ENCODE peak calls at places on chromosomes 11 and 22, in four cellular contexts. One of them, this sample, is unnamed.

GRCh38 chr22:30459206-30460052 is 12.4 kb downstream of the SEC14L3 start:
- DNase-seq in SK-N-SH: no peak
- DNase-seq in K562: no peak
- DNase-seq in GM12878: no peak
- DNase-seq in this sample: peak

GRCh38 chr11:76663912-76664440 is 6.6 kb downstream of the LRRC32 start:
- DNase-seq in SK-N-SH: peak
- DNase-seq in K562: no peak
- DNase-seq in GM12878: no peak
- DNase-seq in this sample: no peak

GRCh38 chr22:19984851-19985811 is 31.5 kb downstream of the ARVCF start:
- DNase-seq in GM12878: no peak
- DNase-seq in K562: no peak
- DNase-seq in SK-N-SH: no peak
- DNase-seq in this sample: no peak

GRCh38 chr11:126862664-126863247 is 137.8 kb downstream of the KIRREL3 start:
- DNase-seq in GM12878: no peak
- DNase-seq in K562: no peak
- DNase-seq in SK-N-SH: no peak
- DNase-seq in this sample: peak

GRCh38 chr11:67113231-67113721 is 5.8 kb upstream of the KDM2A start:
- DNase-seq in SK-N-SH: no peak
- DNase-seq in GM12878: peak
- DNase-seq in K562: no peak
- DNase-seq in this sample: no peak

GRCh38 chr11:16587670-16588069 is 150.8 kb upstream of the C11orf58 start:
- DNase-seq in SK-N-SH: no peak
- DNase-seq in K562: no peak
- DNase-seq in GM12878: no peak
- DNase-seq in this sample: no peak

GRCh38 chr11:104582431-104582830 is 315.8 kb downstream of the CASP12 start:
- DNase-seq in K562: no peak
- DNase-seq in SK-N-SH: no peak
- DNase-seq in GM12878: no peak
- DNase-seq in this sample: no peak

GRCh38 chr11:113637636-113638035 is 68.5 kb downstream of the TMPRSS5 start:
- DNase-seq in K562: no peak
- DNase-seq in SK-N-SH: no peak
- DNase-seq in GM12878: no peak
- DNase-seq in this sample: no peak

GRCh38 chr22:44822479-44822878 is 70.1 kb downstream of the ARHGAP8 start:
- DNase-seq in SK-N-SH: no peak
- DNase-seq in K562: no peak
- DNase-seq in GM12878: no peak
- DNase-seq in this sample: no peak

GRCh38 chr11:18526130-18526520 is 617 bp downstream of the TSG101 start:
- DNase-seq in SK-N-SH: no peak
- DNase-seq in K562: no peak
- DNase-seq in GM12878: no peak
- DNase-seq in this sample: no peak

GRCh38 chr22:22235564-22235963 is 9.0 kb upstream of the VPREB1 start:
- DNase-seq in GM12878: peak
- DNase-seq in K562: peak
- DNase-seq in SK-N-SH: peak
- DNase-seq in this sample: peak

GRCh38 chr11:14638561-14638960 is 5.0 kb upstream of the PDE3B start:
- DNase-seq in SK-N-SH: no peak
- DNase-seq in GM12878: no peak
- DNase-seq in K562: no peak
- DNase-seq in this sample: no peak

GRCh38 chr11:129190087-129190486 is 2.0 kb downstream of the ARHGAP32 start:
- DNase-seq in K562: no peak
- DNase-seq in GM12878: no peak
- DNase-seq in SK-N-SH: peak
- DNase-seq in this sample: no peak

GRCh38 chr11:126060651-126061220 is 1.9 kb downstream of the CDON start:
- DNase-seq in GM12878: no peak
- DNase-seq in K562: no peak
- DNase-seq in SK-N-SH: no peak
- DNase-seq in this sample: no peak

GRCh38 chr22:46876357-46876934 is 114.0 kb downstream of the TBC1D22A start:
- DNase-seq in GM12878: no peak
- DNase-seq in SK-N-SH: no peak
- DNase-seq in K562: no peak
- DNase-seq in this sample: no peak

GRCh38 chr22:40196628-40197027 is 18.9 kb downstream of the TNRC6B start:
- DNase-seq in SK-N-SH: no peak
- DNase-seq in K562: no peak
- DNase-seq in GM12878: peak
- DNase-seq in this sample: no peak

GRCh38 chr11:819129-819931 is 616 bp downstream of the PNPLA2 start:
- DNase-seq in SK-N-SH: peak
- DNase-seq in K562: peak
- DNase-seq in GM12878: no peak
- DNase-seq in this sample: peak

GRCh38 chr11:19511413-19512183 is 201.0 kb upstream of the NAV2 start:
- DNase-seq in SK-N-SH: no peak
- DNase-seq in K562: no peak
- DNase-seq in GM12878: no peak
- DNase-seq in this sample: no peak

GRCh38 chr22:46854125-46854870 is 91.8 kb downstream of the TBC1D22A start:
- DNase-seq in GM12878: no peak
- DNase-seq in K562: peak
- DNase-seq in SK-N-SH: no peak
- DNase-seq in this sample: no peak

GRCh38 chr11:9906043-9906791 is 242.3 kb downstream of the SWAP70 start:
- DNase-seq in K562: no peak
- DNase-seq in SK-N-SH: no peak
- DNase-seq in GM12878: no peak
- DNase-seq in this sample: no peak

GRCh38 chr11:18054511-18055103 is 8.5 kb upstream of the TPH1 start:
- DNase-seq in K562: no peak
- DNase-seq in GM12878: no peak
- DNase-seq in SK-N-SH: no peak
- DNase-seq in this sample: no peak

GRCh38 chr11:34315006-34315793 is 42.6 kb downstream of the ABTB2 start:
- DNase-seq in SK-N-SH: peak
- DNase-seq in K562: no peak
- DNase-seq in GM12878: no peak
- DNase-seq in this sample: no peak

GRCh38 chr11:67306769-67307544 is 3.6 kb downstream of the SSH3 start:
- DNase-seq in GM12878: no peak
- DNase-seq in SK-N-SH: no peak
- DNase-seq in K562: no peak
- DNase-seq in this sample: no peak

GRCh38 chr11:47998733-47999359 is 18.5 kb downstream of the PTPRJ start:
- DNase-seq in K562: no peak
- DNase-seq in GM12878: no peak
- DNase-seq in SK-N-SH: no peak
- DNase-seq in this sample: no peak

GRCh38 chr22:27220349-27220748 is 563.0 kb downstream of the MIAT start:
- DNase-seq in SK-N-SH: no peak
- DNase-seq in K562: no peak
- DNase-seq in GM12878: no peak
- DNase-seq in this sample: no peak

GRCh38 chr11:43955381-43956118 is 13.1 kb downstream of the C11orf96 start:
- DNase-seq in K562: no peak
- DNase-seq in GM12878: no peak
- DNase-seq in SK-N-SH: no peak
- DNase-seq in this sample: no peak

GRCh38 chr11:123475478-123475877 is 45.4 kb downstream of the GRAMD1B start:
- DNase-seq in GM12878: no peak
- DNase-seq in SK-N-SH: peak
- DNase-seq in K562: no peak
- DNase-seq in this sample: no peak

GRCh38 chr11:76785513-76785912 is 2.4 kb downstream of the TSKU start:
- DNase-seq in SK-N-SH: no peak
- DNase-seq in K562: no peak
- DNase-seq in GM12878: no peak
- DNase-seq in this sample: no peak

GRCh38 chr11:60924906-60925684 is 835 bp downstream of the TMEM132A start:
- DNase-seq in K562: no peak
- DNase-seq in GM12878: no peak
- DNase-seq in SK-N-SH: peak
- DNase-seq in this sample: no peak

GRCh38 chr11:69089258-69089657 is 40.5 kb downstream of the TPCN2 start:
- DNase-seq in K562: no peak
- DNase-seq in GM12878: no peak
- DNase-seq in SK-N-SH: no peak
- DNase-seq in this sample: no peak

GRCh38 chr22:17471901-17472566 is 91.3 kb upstream of the SLC25A18 start:
- DNase-seq in GM12878: no peak
- DNase-seq in SK-N-SH: no peak
- DNase-seq in K562: no peak
- DNase-seq in this sample: no peak

GRCh38 chr22:24059121-24059520 is 48.0 kb downstream of the CABIN1 start:
- DNase-seq in SK-N-SH: no peak
- DNase-seq in K562: no peak
- DNase-seq in GM12878: no peak
- DNase-seq in this sample: no peak

GRCh38 chr11:64610596-64610995 is 19.6 kb downstream of the SLC22A12 start:
- DNase-seq in SK-N-SH: no peak
- DNase-seq in GM12878: no peak
- DNase-seq in K562: no peak
- DNase-seq in this sample: no peak
- TF ChIP-seq USF1 in SK-N-SH: no peak
- TF ChIP-seq USF1 in GM12878: no peak
- TF ChIP-seq USF1 in K562: no peak
- TF ChIP-seq USF1 in this sample: no peak

DNA sequence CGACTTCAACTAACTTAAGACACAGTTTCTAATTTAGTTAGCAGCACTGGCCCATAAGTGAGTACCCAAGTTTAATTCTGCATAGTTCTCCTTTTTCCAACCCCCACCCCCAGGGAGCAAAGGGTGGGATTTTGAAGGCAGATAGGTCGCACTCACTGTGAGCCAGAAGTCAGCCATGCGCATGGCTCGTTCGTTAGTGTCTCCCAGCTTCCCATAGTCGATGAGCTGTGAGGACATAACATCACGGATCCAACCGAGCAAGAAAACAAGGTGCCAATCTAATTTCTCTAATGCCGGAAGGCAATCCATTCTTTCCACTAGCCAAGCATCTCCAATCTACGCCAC is 577 bp downstream of the MRPL17 start:
- DNase-seq in SK-N-SH: no peak
- DNase-seq in GM12878: no peak
- DNase-seq in K562: no peak
- DNase-seq in this sample: no peak
- TF ChIP-seq USF1 in SK-N-SH: no peak
- TF ChIP-seq USF1 in GM12878: no peak
- TF ChIP-seq USF1 in K562: no peak
- TF ChIP-seq USF1 in this sample: no peak

DNA sequence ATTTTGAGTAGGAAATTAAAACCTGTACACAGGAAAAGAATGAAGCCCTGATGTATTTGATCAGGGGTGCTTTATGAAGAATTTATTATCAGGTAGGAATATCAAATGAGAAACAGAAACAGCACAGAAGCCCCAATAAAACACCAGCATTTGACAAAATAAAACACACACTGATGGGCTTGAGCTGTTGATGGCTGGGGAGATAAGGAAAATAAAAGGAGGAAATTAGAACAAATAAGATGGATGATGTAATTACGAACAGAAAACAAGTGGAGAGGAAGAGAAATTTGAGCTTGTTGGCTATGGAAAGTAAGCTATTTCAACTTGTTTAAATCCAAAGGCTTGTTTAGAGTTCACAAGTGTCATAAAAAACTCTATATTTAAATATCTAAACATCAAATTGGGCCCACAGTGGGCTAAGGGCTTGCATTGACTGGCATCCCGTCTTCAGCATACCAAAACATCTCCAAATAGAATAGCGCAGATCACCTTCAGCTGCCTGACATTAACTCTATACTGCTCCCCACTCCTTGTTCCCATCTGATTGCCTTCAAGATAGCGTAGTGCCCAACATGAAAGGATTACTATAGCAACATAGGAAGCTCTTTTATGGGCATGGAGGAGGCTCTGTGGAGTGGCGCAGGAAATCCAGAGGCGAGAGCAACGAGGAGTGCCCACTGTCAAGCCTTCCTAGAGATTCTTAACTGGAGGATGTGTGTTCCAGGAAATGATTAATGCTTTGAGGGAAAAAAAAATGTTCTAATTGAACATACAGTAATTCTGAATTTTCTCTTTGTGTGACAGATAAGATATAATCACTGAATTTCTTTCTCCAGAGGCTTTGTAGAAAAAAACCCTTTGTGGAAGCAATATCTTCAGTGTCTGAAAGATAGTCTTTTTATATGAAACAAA is 213.5 kb downstream of the CADM1 start:
- DNase-seq in K562: no peak
- DNase-seq in SK-N-SH: peak
- DNase-seq in GM12878: no peak
- DNase-seq in this sample: no peak
- TF ChIP-seq USF1 in K562: no peak
- TF ChIP-seq USF1 in SK-N-SH: no peak
- TF ChIP-seq USF1 in GM12878: no peak
- TF ChIP-seq USF1 in this sample: no peak

GRCh38 chr22:39176673-39177455 is 24.4 kb upstream of the CBX7 start:
- DNase-seq in GM12878: no peak
- DNase-seq in K562: no peak
- DNase-seq in SK-N-SH: no peak
- DNase-seq in this sample: no peak

GRCh38 chr22:39179401-39179827 is 26.9 kb upstream of the CBX7 start:
- DNase-seq in GM12878: no peak
- DNase-seq in SK-N-SH: no peak
- DNase-seq in K562: peak
- DNase-seq in this sample: peak

GRCh38 chr22:39178206-39179111 is 26.0 kb upstream of the CBX7 start:
- DNase-seq in GM12878: no peak
- DNase-seq in K562: no peak
- DNase-seq in SK-N-SH: no peak
- DNase-seq in this sample: no peak

GRCh38 chr22:39177456-39177775 is 24.9 kb upstream of the CBX7 start:
- DNase-seq in SK-N-SH: no peak
- DNase-seq in GM12878: no peak
- DNase-seq in K562: no peak
- DNase-seq in this sample: no peak

GRCh38 chr22:39177791-39178190 is 25.3 kb upstream of the CBX7 start:
- DNase-seq in SK-N-SH: no peak
- DNase-seq in K562: no peak
- DNase-seq in GM12878: no peak
- DNase-seq in this sample: no peak
- TF ChIP-seq USF1 in SK-N-SH: no peak
- TF ChIP-seq USF1 in K562: no peak
- TF ChIP-seq USF1 in GM12878: no peak
- TF ChIP-seq USF1 in this sample: no peak

GRCh38 chr11:29312817-29313216 is 704.0 kb downstream of the KCNA4 start:
- DNase-seq in SK-N-SH: no peak
- DNase-seq in K562: no peak
- DNase-seq in GM12878: no peak
- DNase-seq in this sample: no peak
- TF ChIP-seq USF1 in SK-N-SH: no peak
- TF ChIP-seq USF1 in K562: no peak
- TF ChIP-seq USF1 in GM12878: no peak
- TF ChIP-seq USF1 in this sample: no peak